ENCODE peak calls at places on chromosomes 6 and 20, in eight cellular contexts. Q is hepatocyte; K is stimulated activated CD8-positive, alpha-beta memory T cell treated with anti-CD3 and anti-CD28 coated beads, Interleukin-7, amount 100 ng/mL, for 1 hour; M is H54; U is HT1080; D is HCEC 1CT; H is mucosa of descending colon; V is Peyer's patch. X is an unnamed sample.

GRCh38 chr20:61430228-61430624 is 178.2 kb downstream of the CDH4 start:
- DNase-seq in M (no peak), V (no peak), Q (no peak), K (no peak), H (no peak), D (no peak), U (no peak), X (no peak)

GRCh38 chr6:96345501-96345900 is 176.1 kb upstream of the UFL1 start:
- DNase-seq in M (no peak), V (no peak), D (no peak), U (no peak), H (no peak), Q (no peak), K (no peak), X (no peak)

GRCh38 chr6:97632392-97632791 is 349.4 kb upstream of the MMS22L start:
- DNase-seq in Q (no peak), D (no peak), V (no peak), K (no peak), H (no peak), U (no peak), M (no peak), X (no peak)

GRCh38 chr6:71289802-71290175 is 1.2 kb downstream of the OGFRL1 start:
- DNase-seq in Q (no peak), H (no peak), V (no peak), U (no peak), D (no peak), K (no peak), M (no peak), X (no peak)

GRCh38 chr6:32668226-32668747 is 1.8 kb upstream of the HLA-DQB1 start:
- DNase-seq in D (no peak), M (no peak), U (no peak), V (peak; percentile 77), K (peak; percentile 21), H (no peak), Q (peak; percentile 83), X (no peak)

GRCh38 chr6:122609881-122610689 is at the start of gene PKIB:
- DNase-seq in D (peak; percentile 79), H (peak; percentile 89), V (peak; percentile 85), K (no peak), Q (peak; percentile 92), U (no peak), M (peak; percentile 52), X (peak; percentile 79)

GRCh38 chr20:52192296-52193007 is 873 bp upstream of the ZFP64 start:
- DNase-seq in U (peak; percentile 48), Q (no peak), D (no peak), M (no peak), V (peak; percentile 70), K (no peak), H (no peak), X (peak; percentile 70)

GRCh38 chr6:108587258-108588059 is 26.7 kb downstream of the FOXO3 start:
- DNase-seq in D (peak; percentile 90), U (peak; percentile 80), M (no peak), K (no peak), V (no peak), H (no peak), Q (peak; percentile 61), X (no peak)

GRCh38 chr6:158560787-158561246 is 926 bp downstream of the TMEM181 start:
- DNase-seq in U (no peak), D (peak; percentile 36), H (no peak), M (no peak), Q (peak; percentile 56), V (peak; percentile 64), K (no peak), X (peak; percentile 36)

GRCh38 chr6:150377211-150377781 is 8.5 kb downstream of the IYD start:
- DNase-seq in V (no peak), M (no peak), Q (no peak), U (no peak), H (no peak), D (no peak), K (no peak), X (no peak)

GRCh38 chr6:24743944-24744335 is 25.0 kb upstream of the C6orf62 start:
- DNase-seq in D (no peak), M (no peak), U (no peak), H (no peak), K (no peak), Q (no peak), V (no peak), X (no peak)

GRCh38 chr6:151170622-151171246 is 69.0 kb upstream of the AKAP12 start:
- DNase-seq in K (no peak), V (no peak), D (no peak), U (no peak), H (no peak), Q (no peak), M (no peak), X (no peak)

GRCh38 chr6:170175644-170176620 is 114.9 kb downstream of the DLL1 start:
- DNase-seq in D (no peak), U (no peak), K (no peak), H (peak; percentile 34), V (no peak), Q (no peak), M (no peak), X (no peak)

GRCh38 chr6:71012871-71013456 is 56.1 kb upstream of the B3GAT2 start:
- DNase-seq in K (no peak), Q (peak; percentile 70), U (peak; percentile 17), M (peak; percentile 24), H (no peak), D (peak; percentile 64), V (no peak), X (peak; percentile 76)

X was measured in HAP-1.